ENCODE peak calls at places on chromosomes 13 and 19, in eight cellular contexts. V, Z, P, Y, J, S, U and B are unnamed samples.
A peak's percentile ranks its signal among the peaks of the same experiment; 100 is the strongest.

GRCh38 chr13:49258097-49258796 is 10.5 kb downstream of the CDADC1 start:
- DNase-seq in V (peak; percentile 6), Y (no peak), Z (no peak), S (no peak), U (no peak), P (no peak), J (no peak), B (no peak)

GRCh38 chr19:1265611-1266115 is 3.5 kb upstream of the CIRBP start:
- DNase-seq in P (no peak), S (peak; percentile 52), Y (peak; percentile 91), V (no peak), J (peak; percentile 84), Z (no peak), U (no peak), B (peak; percentile 76)

GRCh38 chr13:31824705-31825512 is 85.6 kb downstream of the RXFP2 start:
- DNase-seq in P (no peak), Z (no peak), U (no peak), Y (no peak), V (peak; percentile 18), S (peak; percentile 19), J (no peak), B (peak; percentile 41)

GRCh38 chr19:35030257-35031071 is at the start of gene SCN1B:
- DNase-seq in P (peak; percentile 82), J (peak; percentile 84), Y (no peak), Z (peak; percentile 70), U (no peak), S (peak; percentile 60), V (peak; percentile 76), B (peak; percentile 37)

GRCh38 chr19:47094557-47095517 is 18.7 kb downstream of the ZC3H4 start:
- DNase-seq in P (no peak), Y (peak; percentile 81), J (peak; percentile 90), Z (no peak), S (no peak), V (peak; percentile 52), U (no peak), B (no peak)

GRCh38 chr13:59531571-59532091 is 632.1 kb downstream of the DIAPH3 start:
- DNase-seq in Y (no peak), S (peak; percentile 77), J (peak; percentile 70), Z (peak; percentile 43), P (no peak), U (peak; percentile 31), V (no peak), B (peak; percentile 83)

GRCh38 chr13:98507060-98507797 is 69.7 kb downstream of the STK24 start:
- DNase-seq in S (peak; percentile 9), Y (peak; percentile 68), U (peak; percentile 76), Z (peak; percentile 64), V (no peak), J (peak; percentile 73), P (no peak), B (peak; percentile 87)

GRCh38 chr13:74132768-74133656 is 1.2 kb downstream of the KLF12 start:
- DNase-seq in P (peak; percentile 45), Z (peak; percentile 38), S (no peak), V (peak; percentile 20), U (no peak), J (peak; percentile 64), Y (peak; percentile 63), B (no peak)

GRCh38 chr19:32570081-32570785 is 10.8 kb upstream of the PDCD5 start:
- DNase-seq in S (peak; percentile 68), Y (peak; percentile 14), P (peak; percentile 56), V (peak; percentile 71), J (no peak), Z (peak; percentile 65), U (peak; percentile 31), B (peak; percentile 66)

DNA sequence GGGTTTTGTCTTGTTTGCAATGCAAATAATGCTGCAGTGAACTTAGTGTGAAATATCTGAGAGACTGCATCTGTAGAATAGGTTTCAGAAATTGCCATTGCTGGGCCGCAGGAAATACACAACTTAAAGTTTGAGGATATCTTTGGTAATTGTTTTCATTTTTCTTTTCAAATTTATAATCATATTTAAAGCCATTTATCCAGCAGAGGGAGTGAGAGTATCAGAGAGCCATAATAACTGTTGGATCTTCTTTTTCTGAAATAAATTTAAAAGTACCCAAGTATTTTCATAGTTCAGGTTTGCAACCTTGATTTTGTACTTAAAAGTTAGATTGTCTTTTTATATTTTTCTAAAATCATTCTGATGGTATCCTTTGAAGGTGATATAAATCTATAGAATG is 99.4 kb downstream of the ZMYM2 start:
- DNase-seq in J (no peak), P (no peak), U (no peak), S (peak; percentile 7), V (no peak), Y (no peak), Z (no peak), B (peak; percentile 8)
- TF ChIP-seq CTCF in J (no peak), P (no peak), U (no peak), S (peak; percentile 44), V (no peak), Y (no peak), Z (no peak), B (peak; percentile 31)

GRCh38 chr19:46021531-46022041 is 1.3 kb downstream of the PGLYRP1 start:
- DNase-seq in Y (no peak), U (peak; percentile 48), V (no peak), S (no peak), P (no peak), J (no peak), Z (peak; percentile 61), B (no peak)
- TF ChIP-seq CTCF in Y (no peak), U (no peak), V (no peak), S (no peak), P (no peak), J (no peak), Z (no peak), B (no peak)

GRCh38 chr13:19052180-19052579 is 129.4 kb downstream of the TUBA3C start:
- DNase-seq in Y (no peak), Z (no peak), P (no peak), J (no peak), S (no peak), U (no peak), V (no peak), B (no peak)

GRCh38 chr13:19050901-19051300 is 130.7 kb downstream of the TUBA3C start:
- DNase-seq in P (no peak), Z (no peak), U (no peak), Y (no peak), S (no peak), J (no peak), V (no peak), B (no peak)

GRCh38 chr13:19052931-19053330 is 128.7 kb downstream of the TUBA3C start:
- DNase-seq in V (no peak), S (no peak), Z (no peak), U (no peak), J (no peak), P (no peak), Y (no peak), B (no peak)

GRCh38 chr13:19055611-19056010 is 126.0 kb downstream of the TUBA3C start:
- DNase-seq in J (no peak), Y (no peak), U (no peak), Z (no peak), S (no peak), V (no peak), P (no peak), B (no peak)

DNA sequence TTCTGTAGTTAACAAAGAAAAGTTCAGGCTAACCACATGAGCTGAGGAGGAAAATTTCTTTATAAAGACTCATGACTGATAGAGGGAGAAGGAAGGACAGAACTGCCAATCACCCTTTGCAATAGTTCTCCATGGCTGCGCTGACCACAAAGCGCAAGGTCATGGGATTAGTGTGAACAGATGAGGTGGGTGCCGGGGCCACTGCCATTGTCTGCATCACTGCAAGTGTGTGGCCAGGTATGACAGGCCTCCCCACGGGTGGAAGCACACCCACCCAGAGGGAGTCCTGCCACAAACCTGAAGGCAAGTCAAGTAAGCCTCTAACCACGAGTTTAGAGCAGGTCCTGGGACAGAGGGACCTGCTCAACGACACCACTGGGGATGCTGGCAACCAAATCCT is 128.1 kb downstream of the TUBA3C start:
- DNase-seq in U (no peak), J (no peak), S (no peak), Z (no peak), V (no peak), Y (no peak), P (no peak), B (no peak)
- TF ChIP-seq CTCF in U (no peak), J (no peak), S (no peak), Z (no peak), V (no peak), Y (no peak), P (no peak), B (no peak)

GRCh38 chr13:102903659-102904407 is 58.0 kb downstream of the ERCC5 start:
- DNase-seq in J (no peak), S (peak; percentile 56), P (no peak), Z (no peak), U (no peak), Y (no peak), V (no peak), B (peak; percentile 26)
- TF ChIP-seq CTCF in J (peak; percentile 33), S (peak; percentile 74), P (peak; percentile 60), Z (peak; percentile 33), U (no peak), Y (peak; percentile 16), V (no peak), B (peak; percentile 47)

GRCh38 chr19:11752244-11752736 is 13.5 kb upstream of the ZNF823 start:
- DNase-seq in Y (no peak), P (no peak), U (no peak), Z (no peak), S (no peak), J (no peak), V (no peak), B (no peak)
- TF ChIP-seq CTCF in Y (no peak), P (no peak), U (no peak), Z (no peak), S (no peak), J (no peak), V (no peak), B (no peak)

GRCh38 chr13:43698009-43698408 is 88.8 kb downstream of the ENOX1 start:
- DNase-seq in V (no peak), Y (no peak), J (no peak), P (no peak), S (no peak), Z (no peak), U (no peak), B (no peak)
- TF ChIP-seq CTCF in V (no peak), Y (no peak), J (no peak), P (no peak), S (no peak), Z (no peak), U (no peak), B (no peak)